ENCODE peak calls at places on chromosomes 11 and 22, in eight cellular contexts. One of them, this sample, is unnamed.

GRCh38 chr22:31496735-31497146 is 405 bp downstream of the SFI1 start:
- DNase-seq in pancreas: no peak
- DNase-seq in PC-3: no peak
- DNase-seq in lower lobe of right lung: peak
- DNase-seq in thoracic aorta: no peak
- DNase-seq in GM12865: no peak
- DNase-seq in fibroblast of mammary gland: no peak
- DNase-seq in dorsolateral prefrontal cortex: no peak
- DNase-seq in this sample: no peak

GRCh38 chr11:57746920-57747319 is 4.7 kb downstream of the BTBD18 start:
- DNase-seq in PC-3: no peak
- DNase-seq in lower lobe of right lung: no peak
- DNase-seq in thoracic aorta: no peak
- DNase-seq in fibroblast of mammary gland: no peak
- DNase-seq in GM12865: no peak
- DNase-seq in pancreas: no peak
- DNase-seq in dorsolateral prefrontal cortex: no peak
- DNase-seq in this sample: no peak

GRCh38 chr11:132093861-132094260 is 723.4 kb downstream of the NTM start:
- DNase-seq in pancreas: no peak
- DNase-seq in PC-3: no peak
- DNase-seq in lower lobe of right lung: no peak
- DNase-seq in GM12865: peak
- DNase-seq in fibroblast of mammary gland: no peak
- DNase-seq in dorsolateral prefrontal cortex: no peak
- DNase-seq in thoracic aorta: no peak
- DNase-seq in this sample: no peak

GRCh38 chr11:57233702-57234101 is 3.3 kb downstream of the APLNR start:
- DNase-seq in dorsolateral prefrontal cortex: no peak
- DNase-seq in thoracic aorta: no peak
- DNase-seq in lower lobe of right lung: no peak
- DNase-seq in pancreas: no peak
- DNase-seq in GM12865: no peak
- DNase-seq in fibroblast of mammary gland: no peak
- DNase-seq in PC-3: no peak
- DNase-seq in this sample: no peak

GRCh38 chr11:45933846-45934579 is 11.6 kb downstream of the LARGE2 start:
- DNase-seq in lower lobe of right lung: no peak
- DNase-seq in thoracic aorta: no peak
- DNase-seq in fibroblast of mammary gland: no peak
- DNase-seq in GM12865: no peak
- DNase-seq in pancreas: no peak
- DNase-seq in PC-3: no peak
- DNase-seq in dorsolateral prefrontal cortex: no peak
- DNase-seq in this sample: no peak

GRCh38 chr11:95148421-95148820 is 58.8 kb downstream of the ENDOD1 start:
- DNase-seq in thoracic aorta: no peak
- DNase-seq in lower lobe of right lung: no peak
- DNase-seq in fibroblast of mammary gland: no peak
- DNase-seq in pancreas: no peak
- DNase-seq in PC-3: no peak
- DNase-seq in dorsolateral prefrontal cortex: no peak
- DNase-seq in GM12865: no peak
- DNase-seq in this sample: no peak

GRCh38 chr11:108636222-108636621 is 28.6 kb upstream of the DDX10 start:
- DNase-seq in fibroblast of mammary gland: no peak
- DNase-seq in pancreas: no peak
- DNase-seq in lower lobe of right lung: no peak
- DNase-seq in dorsolateral prefrontal cortex: no peak
- DNase-seq in PC-3: no peak
- DNase-seq in thoracic aorta: no peak
- DNase-seq in GM12865: no peak
- DNase-seq in this sample: no peak

GRCh38 chr11:78652866-78653265 is 78.2 kb upstream of the NARS2 start:
- DNase-seq in PC-3: no peak
- DNase-seq in fibroblast of mammary gland: no peak
- DNase-seq in GM12865: no peak
- DNase-seq in thoracic aorta: no peak
- DNase-seq in lower lobe of right lung: no peak
- DNase-seq in pancreas: no peak
- DNase-seq in dorsolateral prefrontal cortex: no peak
- DNase-seq in this sample: no peak

GRCh38 chr11:10502065-10502680 is 38.8 kb downstream of the RNF141 start:
- DNase-seq in PC-3: no peak
- DNase-seq in thoracic aorta: no peak
- DNase-seq in GM12865: no peak
- DNase-seq in pancreas: no peak
- DNase-seq in dorsolateral prefrontal cortex: no peak
- DNase-seq in fibroblast of mammary gland: no peak
- DNase-seq in lower lobe of right lung: no peak
- DNase-seq in this sample: no peak

GRCh38 chr22:20963201-20964052 is 3.6 kb upstream of the AIFM3 start:
- DNase-seq in lower lobe of right lung: no peak
- DNase-seq in thoracic aorta: no peak
- DNase-seq in fibroblast of mammary gland: no peak
- DNase-seq in GM12865: no peak
- DNase-seq in dorsolateral prefrontal cortex: no peak
- DNase-seq in pancreas: no peak
- DNase-seq in PC-3: no peak
- DNase-seq in this sample: no peak

GRCh38 chr22:20964090-20964798 is 2.8 kb upstream of the AIFM3 start:
- DNase-seq in PC-3: no peak
- DNase-seq in fibroblast of mammary gland: no peak
- DNase-seq in dorsolateral prefrontal cortex: no peak
- DNase-seq in lower lobe of right lung: no peak
- DNase-seq in GM12865: no peak
- DNase-seq in thoracic aorta: no peak
- DNase-seq in pancreas: no peak
- DNase-seq in this sample: no peak

GRCh38 chr22:20965888-20966855 is 883 bp upstream of the AIFM3 start:
- DNase-seq in pancreas: no peak
- DNase-seq in fibroblast of mammary gland: no peak
- DNase-seq in dorsolateral prefrontal cortex: no peak
- DNase-seq in lower lobe of right lung: no peak
- DNase-seq in PC-3: no peak
- DNase-seq in thoracic aorta: no peak
- DNase-seq in GM12865: no peak
- DNase-seq in this sample: no peak

GRCh38 chr22:20965104-20965887 is 1.8 kb upstream of the AIFM3 start:
- DNase-seq in pancreas: no peak
- DNase-seq in thoracic aorta: no peak
- DNase-seq in GM12865: no peak
- DNase-seq in dorsolateral prefrontal cortex: no peak
- DNase-seq in fibroblast of mammary gland: no peak
- DNase-seq in PC-3: no peak
- DNase-seq in lower lobe of right lung: no peak
- DNase-seq in this sample: no peak

DNA sequence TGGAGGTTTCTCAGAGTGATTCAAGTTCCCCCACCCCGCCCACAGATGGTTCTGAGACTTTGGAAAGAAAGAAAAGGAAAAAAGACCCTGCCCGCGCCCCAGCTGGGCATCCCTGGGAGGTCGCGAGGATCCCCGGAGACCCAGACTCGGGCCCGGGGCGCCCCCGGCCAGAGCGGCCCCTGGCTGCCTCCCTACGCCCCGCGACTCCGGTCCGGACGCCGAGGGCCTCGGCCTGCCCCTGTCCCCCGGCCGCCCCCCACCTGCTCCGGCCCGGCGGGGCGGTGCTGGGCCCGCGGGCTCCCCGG is 2.3 kb upstream of the AIFM3 start:
- DNase-seq in PC-3: no peak
- DNase-seq in fibroblast of mammary gland: no peak
- DNase-seq in lower lobe of right lung: no peak
- DNase-seq in thoracic aorta: no peak
- DNase-seq in dorsolateral prefrontal cortex: no peak
- DNase-seq in GM12865: no peak
- DNase-seq in pancreas: no peak
- DNase-seq in this sample: no peak
- H3K4me3 ChIP-seq in PC-3: no peak
- H3K4me3 ChIP-seq in fibroblast of mammary gland: peak
- H3K4me3 ChIP-seq in lower lobe of right lung: peak
- H3K4me3 ChIP-seq in thoracic aorta: peak
- H3K4me3 ChIP-seq in dorsolateral prefrontal cortex: peak
- H3K4me3 ChIP-seq in GM12865: no peak
- H3K4me3 ChIP-seq in pancreas: no peak
- H3K4me3 ChIP-seq in this sample: peak

DNA sequence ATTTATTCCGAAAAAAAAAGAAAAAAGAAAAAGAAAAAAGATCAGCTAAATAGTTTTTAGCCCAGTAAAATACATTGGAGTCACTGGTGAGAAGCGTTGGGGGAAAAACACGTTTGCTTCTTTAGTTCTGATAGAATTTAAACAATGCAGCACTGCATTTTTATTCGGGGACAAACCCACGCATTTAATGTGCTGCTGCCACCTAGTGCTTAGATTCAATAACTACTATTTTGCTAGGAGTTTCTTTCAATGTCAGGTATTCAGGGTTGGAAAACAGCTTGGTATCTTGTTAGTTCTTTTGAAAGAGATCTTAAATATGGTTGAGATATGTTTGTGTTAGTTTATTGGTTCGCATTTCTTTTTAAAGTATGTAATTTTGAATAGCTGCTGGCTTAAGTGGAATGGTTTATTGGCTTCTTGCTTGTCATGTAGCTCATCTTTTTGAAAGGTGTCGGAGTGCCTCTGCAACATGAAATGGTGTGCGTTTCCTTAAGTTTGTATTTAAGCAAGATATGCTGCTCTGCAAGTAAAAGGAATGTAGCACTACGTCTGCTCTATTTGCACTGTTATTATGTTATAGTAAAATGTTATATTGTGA is 41.9 kb downstream of the SVIP start:
- DNase-seq in pancreas: no peak
- DNase-seq in fibroblast of mammary gland: peak
- DNase-seq in lower lobe of right lung: no peak
- DNase-seq in dorsolateral prefrontal cortex: peak
- DNase-seq in PC-3: peak
- DNase-seq in thoracic aorta: no peak
- DNase-seq in GM12865: peak
- DNase-seq in this sample: peak
- TF ChIP-seq CTCF in pancreas: peak
- TF ChIP-seq CTCF in fibroblast of mammary gland: peak
- TF ChIP-seq CTCF in lower lobe of right lung: peak
- TF ChIP-seq CTCF in dorsolateral prefrontal cortex: peak
- TF ChIP-seq CTCF in PC-3: peak
- TF ChIP-seq CTCF in thoracic aorta: peak
- TF ChIP-seq CTCF in GM12865: peak
- TF ChIP-seq CTCF in this sample: peak

DNA sequence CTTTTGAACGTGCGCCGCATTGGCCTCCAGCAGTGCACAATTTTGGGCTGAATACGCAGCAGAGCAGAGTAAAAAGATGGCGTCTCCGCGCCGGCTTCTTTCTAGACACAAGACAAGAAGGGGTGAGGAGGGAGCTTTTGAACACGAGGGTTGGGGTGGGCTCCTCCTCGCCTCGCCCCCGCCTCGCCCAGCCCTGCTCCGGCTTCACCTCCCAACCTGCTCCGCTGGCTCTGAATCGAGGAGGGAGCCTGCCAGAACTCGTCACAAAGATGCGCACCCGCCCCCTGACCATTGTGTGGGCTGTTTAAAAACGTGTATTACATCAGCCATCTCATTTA is 119.0 kb downstream of the MPPED1 start:
- DNase-seq in lower lobe of right lung: no peak
- DNase-seq in pancreas: no peak
- DNase-seq in GM12865: no peak
- DNase-seq in PC-3: no peak
- DNase-seq in fibroblast of mammary gland: no peak
- DNase-seq in thoracic aorta: no peak
- DNase-seq in dorsolateral prefrontal cortex: no peak
- DNase-seq in this sample: no peak
- H3K4me3 ChIP-seq in lower lobe of right lung: no peak
- H3K4me3 ChIP-seq in pancreas: no peak
- H3K4me3 ChIP-seq in GM12865: no peak
- H3K4me3 ChIP-seq in PC-3: no peak
- H3K4me3 ChIP-seq in fibroblast of mammary gland: no peak
- H3K4me3 ChIP-seq in thoracic aorta: no peak
- H3K4me3 ChIP-seq in dorsolateral prefrontal cortex: no peak
- H3K4me3 ChIP-seq in this sample: no peak

GRCh38 chr22:38699143-38699542 is 1.6 kb downstream of the JOSD1 start:
- DNase-seq in thoracic aorta: no peak
- DNase-seq in GM12865: no peak
- DNase-seq in fibroblast of mammary gland: no peak
- DNase-seq in dorsolateral prefrontal cortex: no peak
- DNase-seq in PC-3: no peak
- DNase-seq in pancreas: no peak
- DNase-seq in lower lobe of right lung: no peak
- DNase-seq in this sample: no peak

GRCh38 chr22:38698407-38699094 is 2.2 kb downstream of the JOSD1 start:
- DNase-seq in GM12865: no peak
- DNase-seq in pancreas: no peak
- DNase-seq in fibroblast of mammary gland: no peak
- DNase-seq in dorsolateral prefrontal cortex: no peak
- DNase-seq in thoracic aorta: no peak
- DNase-seq in PC-3: no peak
- DNase-seq in lower lobe of right lung: no peak
- DNase-seq in this sample: no peak

GRCh38 chr22:38700271-38700788 is 413 bp downstream of the JOSD1 start:
- DNase-seq in GM12865: no peak
- DNase-seq in pancreas: no peak
- DNase-seq in lower lobe of right lung: peak
- DNase-seq in PC-3: peak
- DNase-seq in dorsolateral prefrontal cortex: peak
- DNase-seq in fibroblast of mammary gland: peak
- DNase-seq in thoracic aorta: no peak
- DNase-seq in this sample: no peak

GRCh38 chr22:38699784-38700183 is 959 bp downstream of the JOSD1 start:
- DNase-seq in lower lobe of right lung: no peak
- DNase-seq in PC-3: peak
- DNase-seq in GM12865: no peak
- DNase-seq in pancreas: no peak
- DNase-seq in dorsolateral prefrontal cortex: no peak
- DNase-seq in fibroblast of mammary gland: peak
- DNase-seq in thoracic aorta: no peak
- DNase-seq in this sample: no peak

DNA sequence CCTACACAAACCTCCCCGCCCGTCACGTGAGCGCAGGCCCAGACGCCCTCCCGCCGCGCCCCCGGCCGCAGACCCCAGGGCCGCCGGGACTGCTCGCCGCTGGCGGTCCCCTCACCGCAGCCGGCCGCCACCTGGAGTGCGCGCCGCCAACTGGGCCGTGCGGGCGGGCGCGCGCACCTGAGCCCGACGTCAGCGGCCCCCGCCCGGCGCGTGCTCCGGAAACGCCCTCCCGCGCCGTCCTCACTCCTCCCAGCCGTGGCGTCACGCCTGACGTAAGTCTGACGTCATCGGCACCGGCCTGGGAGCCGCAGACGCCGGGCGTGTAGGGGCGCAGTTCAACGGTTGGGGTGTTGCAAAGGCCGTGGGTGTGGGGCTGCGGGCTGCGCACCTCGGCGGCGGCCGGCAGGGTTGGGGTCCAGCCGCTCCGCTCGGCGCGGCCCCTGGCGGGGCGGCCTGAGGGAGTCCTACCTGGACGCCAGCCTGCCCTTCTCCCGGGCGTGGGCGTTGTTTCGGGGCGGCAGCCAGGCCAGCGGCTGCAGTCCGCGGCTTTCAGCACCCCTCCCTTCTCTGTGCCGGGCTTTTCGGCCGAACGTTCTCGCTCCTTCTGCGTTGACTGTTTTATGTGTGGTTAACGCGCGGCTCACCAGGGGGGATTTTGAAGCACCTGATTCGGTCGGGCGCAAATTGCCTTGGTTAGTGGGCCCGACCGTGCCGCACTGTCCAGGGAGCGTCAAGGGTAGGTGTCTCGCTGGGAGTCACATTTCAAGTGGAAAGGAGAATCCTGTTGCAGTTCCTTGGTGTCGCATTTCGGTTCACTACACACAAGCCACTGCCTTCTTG is at the start of gene JOSD1:
- DNase-seq in PC-3: peak
- DNase-seq in GM12865: peak
- DNase-seq in thoracic aorta: peak
- DNase-seq in fibroblast of mammary gland: peak
- DNase-seq in dorsolateral prefrontal cortex: peak
- DNase-seq in lower lobe of right lung: peak
- DNase-seq in pancreas: peak
- DNase-seq in this sample: peak
- TF ChIP-seq CTCF in PC-3: no peak
- TF ChIP-seq CTCF in GM12865: no peak
- TF ChIP-seq CTCF in thoracic aorta: no peak
- TF ChIP-seq CTCF in fibroblast of mammary gland: no peak
- TF ChIP-seq CTCF in dorsolateral prefrontal cortex: peak
- TF ChIP-seq CTCF in lower lobe of right lung: no peak
- TF ChIP-seq CTCF in pancreas: no peak
- TF ChIP-seq CTCF in this sample: no peak